ENCODE peak calls at places on chromosomes 1 and 21, in six cellular contexts. One of them, this sample, is unnamed.

GRCh38 chr1:226920446-226920894 is 19.6 kb upstream of the COQ8A start:
- ATAC-seq in upper lobe of left lung: no peak
- ATAC-seq in HepG2: peak
- ATAC-seq in HCT116: no peak
- ATAC-seq in GM12878: no peak
- ATAC-seq in K562: peak
- ATAC-seq in this sample: no peak

GRCh38 chr1:3899776-3900149 is 309 bp downstream of the C1orf174 start:
- ATAC-seq in upper lobe of left lung: no peak
- ATAC-seq in GM12878: peak
- ATAC-seq in HCT116: no peak
- ATAC-seq in K562: peak
- ATAC-seq in HepG2: no peak
- ATAC-seq in this sample: no peak

GRCh38 chr21:44867999-44868700 is 5.3 kb downstream of the PTTG1IP start:
- ATAC-seq in HCT116: no peak
- ATAC-seq in upper lobe of left lung: no peak
- ATAC-seq in HepG2: no peak
- ATAC-seq in GM12878: peak
- ATAC-seq in K562: no peak
- ATAC-seq in this sample: no peak

GRCh38 chr1:58891347-58891746 is 107.5 kb upstream of the JUN start:
- ATAC-seq in K562: no peak
- ATAC-seq in upper lobe of left lung: no peak
- ATAC-seq in GM12878: no peak
- ATAC-seq in HCT116: no peak
- ATAC-seq in HepG2: no peak
- ATAC-seq in this sample: no peak

GRCh38 chr1:243407284-243408018 is 151.6 kb downstream of the SDCCAG8 start:
- ATAC-seq in HCT116: no peak
- ATAC-seq in HepG2: no peak
- ATAC-seq in upper lobe of left lung: no peak
- ATAC-seq in GM12878: no peak
- ATAC-seq in K562: no peak
- ATAC-seq in this sample: no peak

GRCh38 chr1:208179303-208179702 is 64.9 kb downstream of the PLXNA2 start:
- ATAC-seq in GM12878: no peak
- ATAC-seq in HCT116: no peak
- ATAC-seq in upper lobe of left lung: peak
- ATAC-seq in K562: peak
- ATAC-seq in HepG2: no peak
- ATAC-seq in this sample: no peak

GRCh38 chr1:241518447-241519307 is 878 bp downstream of the FH start:
- ATAC-seq in GM12878: peak
- ATAC-seq in upper lobe of left lung: peak
- ATAC-seq in HepG2: peak
- ATAC-seq in HCT116: peak
- ATAC-seq in K562: peak
- ATAC-seq in this sample: no peak

GRCh38 chr21:28336299-28336698 is 656.4 kb downstream of the LTN1 start:
- ATAC-seq in upper lobe of left lung: peak
- ATAC-seq in K562: no peak
- ATAC-seq in HCT116: no peak
- ATAC-seq in GM12878: no peak
- ATAC-seq in HepG2: no peak
- ATAC-seq in this sample: peak

GRCh38 chr1:202018476-202019234 is 8.3 kb downstream of the ELF3 start:
- ATAC-seq in HCT116: peak
- ATAC-seq in upper lobe of left lung: peak
- ATAC-seq in GM12878: peak
- ATAC-seq in K562: peak
- ATAC-seq in HepG2: peak
- ATAC-seq in this sample: no peak

GRCh38 chr1:221234821-221235220 is 355.6 kb downstream of the HLX start:
- ATAC-seq in HepG2: no peak
- ATAC-seq in upper lobe of left lung: no peak
- ATAC-seq in K562: no peak
- ATAC-seq in GM12878: no peak
- ATAC-seq in HCT116: no peak
- ATAC-seq in this sample: no peak

GRCh38 chr1:41444796-41445195 is 39.7 kb downstream of the EDN2 start:
- ATAC-seq in HepG2: no peak
- ATAC-seq in GM12878: no peak
- ATAC-seq in HCT116: no peak
- ATAC-seq in upper lobe of left lung: no peak
- ATAC-seq in K562: no peak
- ATAC-seq in this sample: no peak

GRCh38 chr1:198176179-198176578 is 19.4 kb downstream of the NEK7 start:
- ATAC-seq in upper lobe of left lung: no peak
- ATAC-seq in HCT116: no peak
- ATAC-seq in GM12878: peak
- ATAC-seq in HepG2: no peak
- ATAC-seq in K562: no peak
- ATAC-seq in this sample: no peak

GRCh38 chr1:179177182-179177581 is 52.3 kb downstream of the ABL2 start:
- ATAC-seq in HepG2: no peak
- ATAC-seq in K562: no peak
- ATAC-seq in upper lobe of left lung: no peak
- ATAC-seq in GM12878: no peak
- ATAC-seq in HCT116: no peak
- ATAC-seq in this sample: no peak

GRCh38 chr1:225480825-225481434 is 53.1 kb upstream of the LBR start:
- ATAC-seq in K562: peak
- ATAC-seq in upper lobe of left lung: peak
- ATAC-seq in HepG2: peak
- ATAC-seq in HCT116: peak
- ATAC-seq in GM12878: peak
- ATAC-seq in this sample: no peak
- H3K27ac ChIP-seq in K562: no peak
- H3K27ac ChIP-seq in upper lobe of left lung: no peak
- H3K27ac ChIP-seq in HepG2: no peak
- H3K27ac ChIP-seq in HCT116: no peak
- H3K27ac ChIP-seq in GM12878: no peak
- H3K27ac ChIP-seq in this sample: no peak

DNA sequence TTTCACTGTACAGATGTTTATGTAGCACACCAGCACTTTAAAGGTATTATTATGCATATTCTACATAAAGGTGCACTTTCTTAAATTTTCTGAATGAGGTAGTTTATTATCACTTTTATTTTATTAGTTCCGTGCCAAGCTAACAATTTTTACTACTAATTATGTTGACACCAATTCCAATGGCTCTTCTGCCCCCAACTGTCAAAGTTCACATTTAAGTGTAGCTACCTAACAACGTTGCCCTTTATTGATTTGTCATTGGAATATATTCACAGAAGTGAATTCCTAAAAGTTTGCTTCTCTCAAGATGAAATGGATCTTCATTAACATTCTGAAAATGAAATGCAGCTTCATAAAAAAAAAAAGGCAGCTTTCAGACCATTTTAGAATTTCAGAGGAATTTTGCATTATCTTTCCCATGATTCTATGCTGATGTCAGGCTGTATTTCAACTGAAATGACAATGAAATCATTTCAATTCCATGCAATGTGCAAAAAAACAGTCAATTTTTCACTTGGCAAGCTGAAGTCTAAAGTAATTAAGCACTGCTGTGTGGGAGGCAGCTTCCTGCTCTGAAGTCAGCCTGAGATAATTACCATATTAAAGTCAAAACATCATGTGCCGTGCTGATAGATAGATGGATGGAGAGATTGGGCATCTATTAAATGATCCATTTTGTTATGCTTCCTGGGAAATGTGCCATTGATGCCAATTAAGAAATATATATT is 229.2 kb downstream of the TTLL7 start:
- ATAC-seq in K562: no peak
- ATAC-seq in HepG2: no peak
- ATAC-seq in GM12878: no peak
- ATAC-seq in HCT116: no peak
- ATAC-seq in upper lobe of left lung: no peak
- ATAC-seq in this sample: no peak
- TF ChIP-seq POLR2AphosphoS5 in K562: no peak
- TF ChIP-seq POLR2AphosphoS5 in HepG2: no peak
- TF ChIP-seq POLR2AphosphoS5 in GM12878: no peak
- TF ChIP-seq POLR2AphosphoS5 in HCT116: no peak
- TF ChIP-seq POLR2AphosphoS5 in upper lobe of left lung: no peak
- TF ChIP-seq POLR2AphosphoS5 in this sample: no peak

DNA sequence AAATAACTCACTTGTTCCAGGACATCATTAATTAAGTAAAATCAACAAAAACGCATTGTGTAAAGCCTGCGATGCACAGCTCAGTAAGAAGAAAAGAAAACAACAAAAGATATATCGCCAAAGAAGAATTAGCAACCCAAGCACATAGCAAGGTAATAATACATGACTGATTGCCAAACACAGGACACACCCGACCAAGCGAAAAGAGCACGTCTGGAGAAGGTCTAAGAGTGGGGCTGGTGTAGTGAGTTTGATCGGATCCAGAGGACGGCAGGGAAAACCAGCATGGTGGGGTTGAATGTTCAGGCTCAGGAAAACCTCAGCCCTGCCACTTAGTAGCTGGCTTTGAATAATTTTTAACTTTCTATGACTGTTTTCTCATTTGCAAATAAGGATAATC is 69.8 kb downstream of the JAK1 start:
- ATAC-seq in GM12878: no peak
- ATAC-seq in K562: no peak
- ATAC-seq in HCT116: no peak
- ATAC-seq in upper lobe of left lung: no peak
- ATAC-seq in HepG2: no peak
- ATAC-seq in this sample: no peak
- TF ChIP-seq POLR2A in GM12878: no peak
- TF ChIP-seq POLR2A in K562: no peak
- TF ChIP-seq POLR2A in HCT116: no peak
- TF ChIP-seq POLR2A in upper lobe of left lung: no peak
- TF ChIP-seq POLR2A in HepG2: no peak
- TF ChIP-seq POLR2A in this sample: no peak

GRCh38 chr1:61141288-61142044 is 59.1 kb downstream of the NFIA start:
- ATAC-seq in HepG2: no peak
- ATAC-seq in upper lobe of left lung: peak
- ATAC-seq in GM12878: no peak
- ATAC-seq in K562: peak
- ATAC-seq in HCT116: no peak
- ATAC-seq in this sample: no peak
- H3K27ac ChIP-seq in HepG2: no peak
- H3K27ac ChIP-seq in upper lobe of left lung: peak
- H3K27ac ChIP-seq in GM12878: no peak
- H3K27ac ChIP-seq in K562: peak
- H3K27ac ChIP-seq in HCT116: no peak
- H3K27ac ChIP-seq in this sample: peak

GRCh38 chr1:184112176-184112948 is 60.8 kb downstream of the TSEN15 start:
- ATAC-seq in HCT116: no peak
- ATAC-seq in upper lobe of left lung: no peak
- ATAC-seq in GM12878: no peak
- ATAC-seq in K562: no peak
- ATAC-seq in HepG2: no peak
- ATAC-seq in this sample: no peak

GRCh38 chr1:184113251-184113650 is 61.7 kb downstream of the TSEN15 start:
- ATAC-seq in HCT116: no peak
- ATAC-seq in upper lobe of left lung: no peak
- ATAC-seq in K562: no peak
- ATAC-seq in GM12878: no peak
- ATAC-seq in HepG2: no peak
- ATAC-seq in this sample: no peak

GRCh38 chr1:184114818-184115398 is 63.4 kb downstream of the TSEN15 start:
- ATAC-seq in GM12878: no peak
- ATAC-seq in HCT116: no peak
- ATAC-seq in HepG2: no peak
- ATAC-seq in upper lobe of left lung: no peak
- ATAC-seq in K562: no peak
- ATAC-seq in this sample: no peak

GRCh38 chr1:184116287-184116686 is 64.8 kb downstream of the TSEN15 start:
- ATAC-seq in K562: no peak
- ATAC-seq in HCT116: no peak
- ATAC-seq in HepG2: no peak
- ATAC-seq in upper lobe of left lung: no peak
- ATAC-seq in GM12878: no peak
- ATAC-seq in this sample: no peak

GRCh38 chr1:184118051-184118450 is 66.5 kb downstream of the TSEN15 start:
- ATAC-seq in GM12878: no peak
- ATAC-seq in HCT116: no peak
- ATAC-seq in upper lobe of left lung: peak
- ATAC-seq in K562: no peak
- ATAC-seq in HepG2: no peak
- ATAC-seq in this sample: no peak
- TF ChIP-seq POLR2AphosphoS5 in GM12878: no peak
- TF ChIP-seq POLR2AphosphoS5 in HCT116: no peak
- TF ChIP-seq POLR2AphosphoS5 in upper lobe of left lung: no peak
- TF ChIP-seq POLR2AphosphoS5 in K562: no peak
- TF ChIP-seq POLR2AphosphoS5 in HepG2: no peak
- TF ChIP-seq POLR2AphosphoS5 in this sample: no peak

GRCh38 chr1:16248007-16248436 is 11.0 kb upstream of the CPLANE2 start:
- ATAC-seq in HCT116: no peak
- ATAC-seq in upper lobe of left lung: no peak
- ATAC-seq in HepG2: no peak
- ATAC-seq in GM12878: no peak
- ATAC-seq in K562: no peak
- ATAC-seq in this sample: no peak

GRCh38 chr1:16250547-16251251 is 13.7 kb upstream of the CPLANE2 start:
- ATAC-seq in GM12878: no peak
- ATAC-seq in HepG2: no peak
- ATAC-seq in K562: no peak
- ATAC-seq in upper lobe of left lung: peak
- ATAC-seq in HCT116: no peak
- ATAC-seq in this sample: peak

GRCh38 chr1:16246961-16247360 is 10.0 kb upstream of the CPLANE2 start:
- ATAC-seq in HCT116: no peak
- ATAC-seq in GM12878: no peak
- ATAC-seq in HepG2: no peak
- ATAC-seq in upper lobe of left lung: no peak
- ATAC-seq in K562: no peak
- ATAC-seq in this sample: no peak

GRCh38 chr1:16249838-16250241 is 12.9 kb upstream of the CPLANE2 start:
- ATAC-seq in upper lobe of left lung: peak
- ATAC-seq in HepG2: no peak
- ATAC-seq in HCT116: no peak
- ATAC-seq in GM12878: peak
- ATAC-seq in K562: no peak
- ATAC-seq in this sample: peak

GRCh38 chr1:16248603-16249534 is 11.9 kb upstream of the CPLANE2 start:
- ATAC-seq in GM12878: peak
- ATAC-seq in K562: peak
- ATAC-seq in upper lobe of left lung: peak
- ATAC-seq in HepG2: no peak
- ATAC-seq in HCT116: no peak
- ATAC-seq in this sample: peak
- TF ChIP-seq POLR2A in GM12878: no peak
- TF ChIP-seq POLR2A in K562: no peak
- TF ChIP-seq POLR2A in upper lobe of left lung: no peak
- TF ChIP-seq POLR2A in HepG2: no peak
- TF ChIP-seq POLR2A in HCT116: no peak
- TF ChIP-seq POLR2A in this sample: no peak

GRCh38 chr1:164604541-164604940 is 45.6 kb downstream of the PBX1 start:
- ATAC-seq in HCT116: no peak
- ATAC-seq in HepG2: no peak
- ATAC-seq in upper lobe of left lung: no peak
- ATAC-seq in K562: no peak
- ATAC-seq in GM12878: no peak
- ATAC-seq in this sample: no peak
- H3K27ac ChIP-seq in HCT116: no peak
- H3K27ac ChIP-seq in HepG2: no peak
- H3K27ac ChIP-seq in upper lobe of left lung: no peak
- H3K27ac ChIP-seq in K562: no peak
- H3K27ac ChIP-seq in GM12878: no peak
- H3K27ac ChIP-seq in this sample: peak

This sample was measured in gastroesophageal sphincter.